ENCODE peak calls at places on chromosomes 2 and 18, in ten cellular contexts. M is CD4-positive, alpha-beta T cell; B is activated T-cell treated with anti-CD3 and anti-CD28 coated beads, Interleukin-2, amount 50 U/mL, for 1 hour; I is activated CD4-positive, alpha-beta T cell treated with anti-CD3 and anti-CD28 coated beads for 48 hours; S is GM18507; D is NCI-H1436; F is AML-193; U is cardiac fibroblast; C is stimulated activated CD4-positive, alpha-beta T cell treated with anti-CD3 and anti-CD28 coated beads, Interleukin-1b, Interleukin-23, amount 100 ng/mL, for 48 hours; X is A172. Z is an unnamed sample.

GRCh38 chr2:105324732-105325131 is 4.8 kb downstream of the TGFBRAP1 start:
- DNase-seq in F (no peak), S (no peak), D (no peak), X (peak; percentile 85), M (no peak), B (no peak), I (no peak), C (no peak), U (peak; percentile 59), Z (peak; percentile 85)

GRCh38 chr2:233814063-233814435 is 35.9 kb downstream of the MROH2A start:
- DNase-seq in X (no peak), F (no peak), M (no peak), I (no peak), D (no peak), S (no peak), U (no peak), B (no peak), C (no peak), Z (no peak)

GRCh38 chr2:108396845-108397244 is 19.1 kb downstream of the SULT1C4 start:
- DNase-seq in B (no peak), X (peak; percentile 68), U (peak; percentile 63), S (no peak), I (no peak), M (no peak), C (no peak), D (no peak), F (peak; percentile 6), Z (peak; percentile 39)

GRCh38 chr2:181389524-181389923 is 67.7 kb upstream of the ITGA4 start:
- DNase-seq in C (no peak), S (no peak), U (no peak), I (no peak), F (no peak), B (no peak), X (no peak), D (no peak), M (no peak), Z (no peak)

GRCh38 chr2:201887851-201888451 is 81.6 kb downstream of the CDK15 start:
- DNase-seq in C (no peak), B (no peak), X (no peak), M (no peak), D (peak; percentile 68), S (no peak), F (no peak), I (no peak), U (no peak), Z (no peak)

GRCh38 chr2:217510790-217511291 is 492.0 kb downstream of the TNS1 start:
- DNase-seq in S (peak; percentile 40), M (no peak), C (peak; percentile 32), I (peak; percentile 56), B (no peak), D (peak; percentile 82), U (peak; percentile 89), F (peak; percentile 85), X (peak; percentile 84), Z (peak; percentile 68)

GRCh38 chr2:210198326-210198725 is 26.9 kb downstream of the ACADL start:
- DNase-seq in U (peak; percentile 24), B (no peak), I (no peak), S (no peak), D (no peak), M (no peak), F (no peak), C (no peak), X (peak; percentile 51), Z (peak; percentile 28)

GRCh38 chr2:215917953-215918620 is 95.3 kb downstream of the MREG start:
- DNase-seq in F (no peak), B (no peak), S (peak; percentile 28), M (no peak), I (no peak), D (no peak), U (peak; percentile 49), X (no peak), C (no peak), Z (peak; percentile 76)

GRCh38 chr2:38129410-38129809 is 53.5 kb upstream of the CYP1B1 start:
- DNase-seq in B (no peak), M (no peak), S (no peak), F (no peak), I (no peak), C (no peak), D (no peak), X (no peak), U (no peak), Z (no peak)

GRCh38 chr2:220057922-220058321 is 430.5 kb downstream of the SLC4A3 start:
- DNase-seq in X (no peak), F (no peak), I (no peak), U (no peak), S (no peak), M (no peak), B (no peak), C (no peak), D (no peak), Z (no peak)

GRCh38 chr2:43455735-43456642 is 139.8 kb downstream of the THADA start:
- DNase-seq in M (no peak), S (no peak), X (peak; percentile 63), U (peak; percentile 72), C (no peak), B (no peak), F (peak; percentile 48), D (no peak), I (no peak), Z (peak; percentile 48)

GRCh38 chr18:77000527-77000926 is 132.1 kb downstream of the MBP start:
- DNase-seq in C (peak; percentile 34), I (peak; percentile 58), F (peak; percentile 36), S (peak; percentile 46), M (peak; percentile 49), X (peak; percentile 6), U (peak; percentile 60), B (peak; percentile 69), D (peak; percentile 35), Z (peak; percentile 17)

GRCh38 chr18:51196811-51197660 is 445 bp downstream of the MEX3C start:
- DNase-seq in M (peak; percentile 23), C (peak; percentile 40), F (peak; percentile 16), I (peak; percentile 52), B (no peak), U (peak; percentile 62), D (no peak), X (peak; percentile 21), S (no peak), Z (peak; percentile 45)

GRCh38 chr18:32730620-32731021 is 42.2 kb downstream of the KLHL14 start:
- DNase-seq in U (no peak), M (no peak), B (no peak), S (peak; percentile 9), X (peak; percentile 21), C (no peak), F (no peak), D (no peak), I (no peak), Z (peak; percentile 18)

GRCh38 chr18:6886931-6887330 is 157.4 kb downstream of the ARHGAP28 start:
- DNase-seq in X (no peak), F (no peak), B (no peak), C (no peak), S (no peak), M (no peak), I (no peak), U (no peak), D (no peak), Z (no peak)

GRCh38 chr2:29066989-29067605 is 7.2 kb downstream of the PCARE start:
- DNase-seq in U (no peak), X (peak; percentile 46), D (no peak), B (no peak), M (no peak), I (no peak), S (no peak), C (no peak), F (no peak), Z (peak; percentile 83)

GRCh38 chr18:2758309-2758708 is 88.5 kb upstream of the EMILIN2 start:
- DNase-seq in S (no peak), B (no peak), I (no peak), F (no peak), D (no peak), C (no peak), U (no peak), M (no peak), X (no peak), Z (no peak)

GRCh38 chr2:108905176-108905575 is 83.8 kb downstream of the EDAR start:
- DNase-seq in M (no peak), I (no peak), F (no peak), U (no peak), D (no peak), C (no peak), S (no peak), X (no peak), B (no peak), Z (no peak)

GRCh38 chr2:205280630-205281225 is 401.6 kb upstream of the NRP2 start:
- DNase-seq in I (no peak), F (no peak), S (no peak), M (no peak), D (peak; percentile 37), X (no peak), B (no peak), C (no peak), U (no peak), Z (no peak)

GRCh38 chr2:56749152-56749752 is 565.5 kb downstream of the CCDC85A start:
- DNase-seq in B (no peak), M (no peak), U (peak; percentile 65), D (peak; percentile 43), F (peak; percentile 11), S (no peak), X (peak; percentile 38), C (no peak), I (no peak), Z (peak; percentile 28)

GRCh38 chr2:224666951-224667553 is 49.1 kb downstream of the CCDC195 start:
- DNase-seq in U (no peak), I (no peak), X (no peak), M (no peak), F (no peak), B (no peak), C (no peak), S (peak; percentile 52), D (peak; percentile 40), Z (no peak)

GRCh38 chr2:182366625-182367024 is 60.2 kb downstream of the PDE1A start:
- DNase-seq in S (no peak), M (no peak), B (no peak), D (peak; percentile 78), C (no peak), F (no peak), U (peak; percentile 85), X (no peak), I (no peak), Z (peak; percentile 3)

GRCh38 chr18:57797209-57797651 is 5.9 kb downstream of the ATP8B1 start:
- DNase-seq in C (no peak), U (no peak), D (no peak), I (no peak), X (no peak), M (no peak), B (no peak), S (no peak), F (no peak), Z (no peak)

GRCh38 chr2:152221870-152222269 is 46.3 kb upstream of the STAM2 start:
- DNase-seq in U (peak; percentile 89), S (no peak), F (no peak), C (no peak), D (no peak), M (no peak), X (no peak), B (no peak), I (no peak), Z (no peak)

GRCh38 chr2:69131983-69132675 is 119.2 kb downstream of the ANTXR1 start:
- DNase-seq in F (no peak), B (no peak), U (no peak), S (no peak), I (no peak), M (no peak), C (no peak), X (no peak), D (no peak), Z (no peak)